ENCODE peak calls at places on chromosomes 3 and 15, in five cellular contexts. L, W, R, C and M are unnamed samples.
A peak's percentile ranks its signal among the peaks of the same experiment; 100 is the strongest.

GRCh38 chr15:80317389-80318169 is 65.6 kb upstream of the CTXND1 start:
- DNase-seq in L (no peak), W (no peak), R (peak; percentile 88), C (no peak), M (no peak)

GRCh38 chr15:70376031-70376928 is 278.6 kb upstream of the TLE3 start:
- DNase-seq in L (no peak), W (no peak), R (no peak), C (no peak), M (no peak)

GRCh38 chr15:82044373-82045178 is 1.2 kb downstream of the MEX3B start:
- DNase-seq in L (no peak), W (peak; percentile 81), R (peak; percentile 77), C (peak; percentile 55), M (peak; percentile 57)

GRCh38 chr3:10380906-10381795 is 60.2 kb upstream of the SEC13 start:
- DNase-seq in L (no peak), W (no peak), R (no peak), C (no peak), M (no peak)

GRCh38 chr15:39247574-39247973 is 333.3 kb upstream of the THBS1 start:
- DNase-seq in L (no peak), W (no peak), R (peak; percentile 60), C (no peak), M (no peak)

GRCh38 chr3:152470893-152471292 is 202.2 kb downstream of the MBNL1 start:
- DNase-seq in L (no peak), W (no peak), R (no peak), C (no peak), M (no peak)

GRCh38 chr15:30953731-30954378 is 37.6 kb downstream of the MTMR10 start:
- DNase-seq in L (no peak), W (no peak), R (peak; percentile 89), C (no peak), M (peak; percentile 22)

GRCh38 chr3:191331443-191331842 is 1.1 kb upstream of the UTS2B start:
- DNase-seq in L (no peak), W (no peak), R (peak; percentile 67), C (no peak), M (no peak)

GRCh38 chr15:66024998-66025397 is 155.7 kb downstream of the RAB11A start:
- DNase-seq in L (no peak), W (no peak), R (peak; percentile 20), C (no peak), M (no peak)

GRCh38 chr15:43239732-43240491 is 19.1 kb upstream of the EPB42 start:
- DNase-seq in L (no peak), W (no peak), R (peak; percentile 77), C (no peak), M (no peak)

GRCh38 chr3:150407051-150407817 is 864 bp upstream of the TSC22D2 start:
- DNase-seq in L (peak; percentile 10), W (no peak), R (peak; percentile 73), C (peak; percentile 23), M (no peak)

GRCh38 chr3:8702560-8702959 is 31.0 kb upstream of the CAV3 start:
- DNase-seq in L (peak; percentile 8), W (no peak), R (no peak), C (no peak), M (no peak)

GRCh38 chr3:12046406-12046805 is 42.2 kb downstream of the SYN2 start:
- DNase-seq in L (no peak), W (no peak), R (no peak), C (no peak), M (no peak)

GRCh38 chr15:28947241-28947674 is 61.5 kb downstream of the APBA2 start:
- DNase-seq in L (no peak), W (peak; percentile 55), R (no peak), C (no peak), M (no peak)

GRCh38 chr3:52123106-52123708 is 31.0 kb downstream of the POC1A start:
- DNase-seq in L (peak; percentile 63), W (no peak), R (peak; percentile 15), C (peak; percentile 60), M (peak; percentile 84)

GRCh38 chr3:30760040-30760439 is 134.4 kb downstream of the GADL1 start:
- DNase-seq in L (no peak), W (no peak), R (no peak), C (no peak), M (no peak)

GRCh38 chr15:100043069-100043641 is 298.6 kb downstream of the ADAMTS17 start:
- DNase-seq in L (no peak), W (peak; percentile 20), R (peak; percentile 87), C (no peak), M (peak; percentile 78)

GRCh38 chr3:18079739-18080138 is 337.3 kb upstream of the TBC1D5 start:
- DNase-seq in L (no peak), W (no peak), R (peak; percentile 35), C (no peak), M (no peak)

GRCh38 chr3:23800731-23801130 is 5.0 kb upstream of the UBE2E1 start:
- DNase-seq in L (peak; percentile 69), W (no peak), R (no peak), C (no peak), M (no peak)

GRCh38 chr3:100069472-100069871 is 44.8 kb downstream of the FILIP1L start:
- DNase-seq in L (no peak), W (no peak), R (no peak), C (no peak), M (no peak)

DNA sequence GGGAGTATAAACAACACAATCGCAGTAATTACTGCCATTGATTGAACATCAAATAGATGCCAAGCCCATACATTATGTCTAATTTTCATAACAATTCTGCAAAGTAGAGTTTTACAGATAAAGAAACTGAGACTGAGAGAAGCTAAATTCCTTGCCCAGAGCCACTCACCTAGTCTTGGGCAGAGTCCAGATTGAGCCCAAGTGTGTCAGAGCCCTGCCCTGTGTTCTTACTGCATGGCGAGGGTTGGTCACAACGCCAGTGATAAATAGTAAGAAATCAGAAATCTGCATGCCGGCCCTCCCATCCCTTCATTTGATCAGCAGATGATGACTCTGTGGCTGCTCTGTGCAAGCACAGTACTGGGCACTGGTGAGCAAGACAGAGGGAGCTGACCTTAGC is 106.2 kb downstream of the C3orf70 start:
- DNase-seq in L (no peak), W (no peak), R (no peak), C (no peak), M (no peak)
- H3K27ac ChIP-seq in L (no peak overlapping the region), W (no peak overlapping the region), R (no peak overlapping the region), C (no peak overlapping the region), M (no peak overlapping the region)

DNA sequence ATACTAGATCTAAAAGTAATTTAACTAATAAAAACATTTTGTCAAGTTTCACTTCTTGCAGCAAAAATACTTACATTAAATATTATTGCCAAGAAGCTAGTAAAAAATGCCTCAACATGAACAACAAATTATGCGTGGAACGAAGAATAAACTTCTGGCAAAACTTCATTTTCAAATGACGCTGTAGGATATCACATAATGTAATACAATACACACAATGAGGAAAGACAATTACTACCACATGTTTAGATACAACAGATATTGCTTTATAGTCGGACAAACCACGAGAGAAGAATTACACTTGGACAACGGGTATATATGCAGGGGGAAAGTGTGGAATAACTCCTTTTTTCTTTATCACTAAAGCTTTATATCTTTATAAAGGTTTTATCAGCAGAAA is 21.6 kb downstream of the P3H2 start:
- DNase-seq in L (no peak), W (no peak), R (no peak), C (no peak), M (no peak)
- H3K4me1 ChIP-seq in L (no peaks in the 10 kb centered on the region), W (peaks cover 15% of the 10 kb centered on the region), R (peaks cover 29% of the 10 kb centered on the region), C (peaks cover 11% of the 10 kb centered on the region), M (no peaks in the 10 kb centered on the region)

DNA sequence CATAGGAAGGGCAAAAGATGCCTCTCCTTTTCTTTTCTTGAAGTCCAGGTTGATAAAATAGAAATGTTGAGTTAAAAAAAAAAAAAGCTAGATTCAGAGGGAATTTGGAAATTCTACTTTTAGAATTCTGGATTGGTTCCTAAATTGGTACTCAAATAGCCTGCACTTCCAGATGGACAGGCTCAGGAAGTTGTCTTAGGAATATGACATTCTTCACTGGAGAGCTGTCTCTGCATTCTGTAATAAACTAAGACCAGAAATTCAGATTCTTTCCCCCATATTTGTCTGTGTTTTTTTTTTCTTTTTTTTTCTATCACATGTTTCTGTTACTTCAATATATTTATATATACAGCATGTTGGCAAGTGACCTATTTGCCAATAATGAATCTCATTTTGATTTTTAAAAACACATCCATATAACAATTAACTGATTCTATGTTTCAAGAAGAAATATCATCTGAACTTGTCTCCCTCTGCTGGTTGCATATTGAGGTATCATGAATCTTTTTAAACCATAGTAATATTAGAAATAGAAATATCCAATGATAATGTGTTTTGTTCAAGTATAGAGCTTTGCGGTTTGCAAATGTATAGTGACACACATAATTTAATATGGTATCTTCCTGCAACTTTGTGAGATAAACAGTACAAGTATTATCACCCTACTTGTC is 8.5 kb upstream of the LSAMP start:
- DNase-seq in L (no peak), W (no peak), R (no peak), C (no peak), M (no peak)
- TF ChIP-seq CTCF in L (peak; percentile 47), W (no peak), R (peak; percentile 21), C (no peak), M (peak; percentile 4)

DNA sequence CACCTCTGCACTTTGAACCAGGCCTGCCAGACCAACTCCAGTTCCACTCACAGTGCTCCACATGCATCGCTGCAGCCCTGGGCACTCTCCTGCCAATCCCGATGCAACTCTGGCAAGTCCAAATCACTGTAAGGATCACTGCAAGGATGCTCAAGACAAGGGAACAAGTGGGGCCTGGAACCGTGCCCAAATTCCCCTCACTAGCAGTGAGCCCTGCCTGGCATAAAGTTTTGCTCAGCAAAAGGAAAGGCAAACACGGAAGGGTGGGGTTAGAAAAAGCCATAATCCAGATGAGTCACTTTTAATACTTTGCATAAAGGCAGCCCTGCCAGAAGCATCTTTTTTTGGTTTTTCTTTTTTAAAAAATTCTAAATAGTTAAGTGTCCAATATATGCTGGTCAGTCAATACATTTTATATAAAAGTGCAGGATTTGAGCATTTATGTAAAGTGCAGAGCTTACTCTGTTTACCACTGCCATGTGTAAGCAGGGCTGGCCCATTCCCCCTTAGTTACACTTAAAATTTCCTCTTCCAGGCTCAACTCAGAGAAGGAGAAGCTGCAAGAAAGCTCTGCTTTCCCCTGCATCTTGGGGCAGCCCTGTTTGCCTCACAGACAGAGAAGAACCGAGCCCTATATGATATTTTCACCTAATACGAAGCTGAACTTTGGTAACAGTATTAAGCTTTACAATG is 102.2 kb downstream of the CD47 start:
- DNase-seq in L (no peak), W (no peak), R (peak; percentile 45), C (peak; percentile 75), M (peak; percentile 63)
- H3K27ac ChIP-seq in L (no peak overlapping the region), W (peak overlapping the region; percentile 49), R (no peak overlapping the region), C (no peak overlapping the region), M (no peak overlapping the region)

GRCh38 chr15:98684995-98685525 is 36.7 kb downstream of the IGF1R start:
- DNase-seq in L (no peak), W (no peak), R (peak; percentile 55), C (no peak), M (no peak)
- H3K4me1 ChIP-seq in L (no peaks in the 10 kb centered on the region), W (peaks cover 40% of the 10 kb centered on the region), R (peaks cover 17% of the 10 kb centered on the region), C (peaks cover 31% of the 10 kb centered on the region), M (peaks cover 49% of the 10 kb centered on the region)